ENCODE peak calls at places on chromosomes 2 and 18, in nine cellular contexts. One of them, this sample, is unnamed.
A peak's percentile ranks its signal among the peaks of the same experiment; 100 is the strongest.

GRCh38 chr2:20443276-20443920 is 3.5 kb upstream of the RHOB start:
- DNase-seq in NB4: peak; percentile 66
- DNase-seq in heart left ventricle: peak; percentile 17
- DNase-seq in GM12865: peak; percentile 57
- DNase-seq in choroid plexus epithelial cell: peak; percentile 74
- DNase-seq in kidney: peak; percentile 86
- DNase-seq in AG10803: peak; percentile 46
- DNase-seq in tibial artery: peak; percentile 60
- DNase-seq in fibroblast of villous mesenchyme: peak; percentile 74
- DNase-seq in this sample: peak; percentile 70

GRCh38 chr18:37179384-37179783 is 350.5 kb downstream of the KIAA1328 start:
- DNase-seq in NB4: no peak
- DNase-seq in heart left ventricle: no peak
- DNase-seq in GM12865: no peak
- DNase-seq in choroid plexus epithelial cell: peak; percentile 3
- DNase-seq in kidney: no peak
- DNase-seq in AG10803: no peak
- DNase-seq in tibial artery: no peak
- DNase-seq in fibroblast of villous mesenchyme: no peak
- DNase-seq in this sample: no peak

GRCh38 chr2:189797902-189798301 is 13.7 kb downstream of the PMS1 start:
- DNase-seq in NB4: no peak
- DNase-seq in heart left ventricle: no peak
- DNase-seq in GM12865: no peak
- DNase-seq in choroid plexus epithelial cell: no peak
- DNase-seq in kidney: no peak
- DNase-seq in AG10803: no peak
- DNase-seq in tibial artery: no peak
- DNase-seq in fibroblast of villous mesenchyme: no peak
- DNase-seq in this sample: no peak

GRCh38 chr2:157840568-157841156 is 35.5 kb downstream of the ACVR1 start:
- DNase-seq in NB4: no peak
- DNase-seq in heart left ventricle: peak; percentile 60
- DNase-seq in GM12865: no peak
- DNase-seq in choroid plexus epithelial cell: peak; percentile 56
- DNase-seq in kidney: peak; percentile 84
- DNase-seq in AG10803: no peak
- DNase-seq in tibial artery: peak; percentile 54
- DNase-seq in fibroblast of villous mesenchyme: peak; percentile 21
- DNase-seq in this sample: peak; percentile 66

GRCh38 chr2:212611026-212611425 is 72.4 kb upstream of the ERBB4 start:
- DNase-seq in NB4: no peak
- DNase-seq in heart left ventricle: no peak
- DNase-seq in GM12865: no peak
- DNase-seq in choroid plexus epithelial cell: no peak
- DNase-seq in kidney: no peak
- DNase-seq in AG10803: peak; percentile 3
- DNase-seq in tibial artery: no peak
- DNase-seq in fibroblast of villous mesenchyme: no peak
- DNase-seq in this sample: no peak

GRCh38 chr2:102486941-102487702 is 14.1 kb downstream of the SLC9A4 start:
- DNase-seq in NB4: no peak
- DNase-seq in heart left ventricle: no peak
- DNase-seq in GM12865: no peak
- DNase-seq in choroid plexus epithelial cell: no peak
- DNase-seq in kidney: no peak
- DNase-seq in AG10803: no peak
- DNase-seq in tibial artery: no peak
- DNase-seq in fibroblast of villous mesenchyme: no peak
- DNase-seq in this sample: no peak

GRCh38 chr18:80197490-80197889 is 49.8 kb downstream of the PARD6G start:
- DNase-seq in NB4: no peak
- DNase-seq in heart left ventricle: no peak
- DNase-seq in GM12865: no peak
- DNase-seq in choroid plexus epithelial cell: peak; percentile 17
- DNase-seq in kidney: no peak
- DNase-seq in AG10803: peak; percentile 2
- DNase-seq in tibial artery: no peak
- DNase-seq in fibroblast of villous mesenchyme: peak; percentile 13
- DNase-seq in this sample: no peak

GRCh38 chr2:3594493-3595281 is at the start of gene COLEC11:
- DNase-seq in NB4: no peak
- DNase-seq in heart left ventricle: peak; percentile 73
- DNase-seq in GM12865: no peak
- DNase-seq in choroid plexus epithelial cell: peak; percentile 63
- DNase-seq in kidney: peak; percentile 88
- DNase-seq in AG10803: peak; percentile 22
- DNase-seq in tibial artery: peak; percentile 24
- DNase-seq in fibroblast of villous mesenchyme: peak; percentile 83
- DNase-seq in this sample: peak; percentile 14

GRCh38 chr2:47504174-47504810 is 101.3 kb downstream of the MSH2 start:
- DNase-seq in NB4: peak; percentile 45
- DNase-seq in heart left ventricle: no peak
- DNase-seq in GM12865: peak; percentile 38
- DNase-seq in choroid plexus epithelial cell: no peak
- DNase-seq in kidney: no peak
- DNase-seq in AG10803: no peak
- DNase-seq in tibial artery: no peak
- DNase-seq in fibroblast of villous mesenchyme: no peak
- DNase-seq in this sample: no peak
- H3K4me3 ChIP-seq in NB4: no peak overlapping the region
- H3K4me3 ChIP-seq in heart left ventricle: no peak overlapping the region
- H3K4me3 ChIP-seq in GM12865: no peak overlapping the region
- H3K4me3 ChIP-seq in choroid plexus epithelial cell: no peak overlapping the region
- H3K4me3 ChIP-seq in kidney: no peak overlapping the region
- H3K4me3 ChIP-seq in AG10803: no peak overlapping the region
- H3K4me3 ChIP-seq in tibial artery: no peak overlapping the region
- H3K4me3 ChIP-seq in fibroblast of villous mesenchyme: no peak overlapping the region
- H3K4me3 ChIP-seq in this sample: no peak overlapping the region

GRCh38 chr2:45318675-45319074 is 292.4 kb downstream of the SRBD1 start:
- DNase-seq in NB4: no peak
- DNase-seq in heart left ventricle: no peak
- DNase-seq in GM12865: no peak
- DNase-seq in choroid plexus epithelial cell: no peak
- DNase-seq in kidney: no peak
- DNase-seq in AG10803: no peak
- DNase-seq in tibial artery: no peak
- DNase-seq in fibroblast of villous mesenchyme: peak; percentile 20
- DNase-seq in this sample: no peak

GRCh38 chr2:45320956-45321355 is 290.1 kb downstream of the SRBD1 start:
- DNase-seq in NB4: no peak
- DNase-seq in heart left ventricle: no peak
- DNase-seq in GM12865: no peak
- DNase-seq in choroid plexus epithelial cell: no peak
- DNase-seq in kidney: no peak
- DNase-seq in AG10803: no peak
- DNase-seq in tibial artery: no peak
- DNase-seq in fibroblast of villous mesenchyme: no peak
- DNase-seq in this sample: no peak

GRCh38 chr2:45319683-45320082 is 291.4 kb downstream of the SRBD1 start:
- DNase-seq in NB4: no peak
- DNase-seq in heart left ventricle: no peak
- DNase-seq in GM12865: no peak
- DNase-seq in choroid plexus epithelial cell: no peak
- DNase-seq in kidney: no peak
- DNase-seq in AG10803: no peak
- DNase-seq in tibial artery: no peak
- DNase-seq in fibroblast of villous mesenchyme: no peak
- DNase-seq in this sample: no peak

GRCh38 chr2:45329045-45329677 is 281.9 kb downstream of the SRBD1 start:
- DNase-seq in NB4: peak; percentile 47
- DNase-seq in heart left ventricle: no peak
- DNase-seq in GM12865: no peak
- DNase-seq in choroid plexus epithelial cell: peak; percentile 48
- DNase-seq in kidney: no peak
- DNase-seq in AG10803: peak; percentile 25
- DNase-seq in tibial artery: no peak
- DNase-seq in fibroblast of villous mesenchyme: no peak
- DNase-seq in this sample: peak; percentile 30

DNA sequence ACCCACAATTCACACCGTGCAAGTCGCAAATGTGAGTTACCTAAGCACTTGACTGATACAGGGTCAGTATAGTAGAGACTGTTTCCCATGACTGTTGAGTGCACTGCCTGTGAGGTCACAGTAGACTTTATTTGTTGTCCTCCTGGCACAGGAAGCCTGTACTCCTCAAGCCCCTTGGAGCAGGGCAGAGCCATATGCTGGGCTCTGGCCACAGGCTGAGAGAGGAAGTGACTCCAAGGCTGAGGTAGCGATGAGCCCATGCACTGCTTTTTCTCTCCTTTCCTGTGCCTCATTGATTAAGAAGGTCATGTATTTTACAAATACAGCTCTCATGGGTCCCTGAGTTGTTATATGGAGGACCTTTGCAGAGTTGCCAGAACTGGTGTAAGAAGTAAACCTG is 287.7 kb downstream of the SRBD1 start:
- DNase-seq in NB4: peak; percentile 27
- DNase-seq in heart left ventricle: no peak
- DNase-seq in GM12865: no peak
- DNase-seq in choroid plexus epithelial cell: no peak
- DNase-seq in kidney: no peak
- DNase-seq in AG10803: no peak
- DNase-seq in tibial artery: no peak
- DNase-seq in fibroblast of villous mesenchyme: no peak
- DNase-seq in this sample: no peak
- TF ChIP-seq CTCF in NB4: no peak
- TF ChIP-seq CTCF in heart left ventricle: no peak
- TF ChIP-seq CTCF in GM12865: no peak
- TF ChIP-seq CTCF in choroid plexus epithelial cell: no peak
- TF ChIP-seq CTCF in kidney: no peak
- TF ChIP-seq CTCF in AG10803: no peak
- TF ChIP-seq CTCF in tibial artery: no peak
- TF ChIP-seq CTCF in fibroblast of villous mesenchyme: no peak
- TF ChIP-seq CTCF in this sample: no peak

GRCh38 chr2:240987588-240987987 is 10.8 kb upstream of the SNED1 start:
- DNase-seq in NB4: no peak
- DNase-seq in heart left ventricle: no peak
- DNase-seq in GM12865: no peak
- DNase-seq in choroid plexus epithelial cell: no peak
- DNase-seq in kidney: peak; percentile 73
- DNase-seq in AG10803: no peak
- DNase-seq in tibial artery: peak; percentile 17
- DNase-seq in fibroblast of villous mesenchyme: no peak
- DNase-seq in this sample: no peak
- H3K4me3 ChIP-seq in NB4: no peak overlapping the region
- H3K4me3 ChIP-seq in heart left ventricle: no peak overlapping the region
- H3K4me3 ChIP-seq in GM12865: no peak overlapping the region
- H3K4me3 ChIP-seq in choroid plexus epithelial cell: no peak overlapping the region
- H3K4me3 ChIP-seq in kidney: no peak overlapping the region
- H3K4me3 ChIP-seq in AG10803: no peak overlapping the region
- H3K4me3 ChIP-seq in tibial artery: no peak overlapping the region
- H3K4me3 ChIP-seq in fibroblast of villous mesenchyme: no peak overlapping the region
- H3K4me3 ChIP-seq in this sample: no peak overlapping the region

GRCh38 chr2:37984589-37984988 is 59.5 kb downstream of the RMDN2 start:
- DNase-seq in NB4: peak; percentile 48
- DNase-seq in heart left ventricle: no peak
- DNase-seq in GM12865: no peak
- DNase-seq in choroid plexus epithelial cell: peak; percentile 67
- DNase-seq in kidney: no peak
- DNase-seq in AG10803: peak; percentile 26
- DNase-seq in tibial artery: no peak
- DNase-seq in fibroblast of villous mesenchyme: peak; percentile 29
- DNase-seq in this sample: peak; percentile 54
- TF ChIP-seq CTCF in NB4: no peak
- TF ChIP-seq CTCF in heart left ventricle: no peak
- TF ChIP-seq CTCF in GM12865: no peak
- TF ChIP-seq CTCF in choroid plexus epithelial cell: peak; percentile 49
- TF ChIP-seq CTCF in kidney: no peak
- TF ChIP-seq CTCF in AG10803: peak; percentile 45
- TF ChIP-seq CTCF in tibial artery: peak; percentile 15
- TF ChIP-seq CTCF in fibroblast of villous mesenchyme: peak; percentile 14
- TF ChIP-seq CTCF in this sample: no peak